ENCODE peak calls at places on chromosomes 12 and 14, in five cellular contexts. One of them, this sample, is unnamed.

GRCh38 chr14:97788364-97788763 is 991.2 kb downstream of the VRK1 start:
- DNase-seq in IMR-90: no peak
- DNase-seq in CD8-positive, alpha-beta T cell: no peak
- DNase-seq in neural crest cell: no peak
- DNase-seq in GM06990: no peak
- DNase-seq in this sample: no peak

GRCh38 chr14:67420102-67420739 is 8.3 kb upstream of the PLEK2 start:
- DNase-seq in IMR-90: no peak
- DNase-seq in CD8-positive, alpha-beta T cell: no peak
- DNase-seq in neural crest cell: no peak
- DNase-seq in GM06990: no peak
- DNase-seq in this sample: no peak

GRCh38 chr14:69612014-69612758 is 790 bp downstream of the SUSD6 start:
- DNase-seq in IMR-90: peak; percentile 23
- DNase-seq in CD8-positive, alpha-beta T cell: peak; percentile 26
- DNase-seq in neural crest cell: no peak
- DNase-seq in GM06990: peak; percentile 68
- DNase-seq in this sample: no peak

GRCh38 chr14:102370305-102370809 is 7.6 kb downstream of the TECPR2 start:
- DNase-seq in IMR-90: peak; percentile 13
- DNase-seq in CD8-positive, alpha-beta T cell: no peak
- DNase-seq in neural crest cell: no peak
- DNase-seq in GM06990: peak; percentile 38
- DNase-seq in this sample: no peak

GRCh38 chr14:36805116-36805515 is 143.5 kb downstream of the PAX9 start:
- DNase-seq in IMR-90: no peak
- DNase-seq in CD8-positive, alpha-beta T cell: no peak
- DNase-seq in neural crest cell: no peak
- DNase-seq in GM06990: no peak
- DNase-seq in this sample: no peak

GRCh38 chr14:69789118-69789640 is 7.9 kb downstream of the SLC10A1 start:
- DNase-seq in IMR-90: no peak
- DNase-seq in CD8-positive, alpha-beta T cell: no peak
- DNase-seq in neural crest cell: no peak
- DNase-seq in GM06990: no peak
- DNase-seq in this sample: no peak

GRCh38 chr14:20501346-20501745 is 4.0 kb upstream of the RNASE10 start:
- DNase-seq in IMR-90: peak; percentile 25
- DNase-seq in CD8-positive, alpha-beta T cell: no peak
- DNase-seq in neural crest cell: no peak
- DNase-seq in GM06990: no peak
- DNase-seq in this sample: no peak

GRCh38 chr14:79018846-79019245 is 848.7 kb downstream of the NRXN3 start:
- DNase-seq in IMR-90: peak; percentile 82
- DNase-seq in CD8-positive, alpha-beta T cell: no peak
- DNase-seq in neural crest cell: no peak
- DNase-seq in GM06990: no peak
- DNase-seq in this sample: no peak

GRCh38 chr14:86510503-86510902 is 980.6 kb downstream of the FLRT2 start:
- DNase-seq in IMR-90: peak; percentile 3
- DNase-seq in CD8-positive, alpha-beta T cell: no peak
- DNase-seq in neural crest cell: no peak
- DNase-seq in GM06990: no peak
- DNase-seq in this sample: no peak

GRCh38 chr12:97385121-97385520 is 77.5 kb upstream of the RMST start:
- DNase-seq in IMR-90: no peak
- DNase-seq in CD8-positive, alpha-beta T cell: no peak
- DNase-seq in neural crest cell: no peak
- DNase-seq in GM06990: no peak
- DNase-seq in this sample: no peak

GRCh38 chr12:100860611-100861010 is 66.0 kb downstream of the ANO4 start:
- DNase-seq in IMR-90: no peak
- DNase-seq in CD8-positive, alpha-beta T cell: no peak
- DNase-seq in neural crest cell: no peak
- DNase-seq in GM06990: no peak
- DNase-seq in this sample: no peak

GRCh38 chr12:11584213-11584855 is 65.1 kb upstream of the ETV6 start:
- DNase-seq in IMR-90: no peak
- DNase-seq in CD8-positive, alpha-beta T cell: no peak
- DNase-seq in neural crest cell: no peak
- DNase-seq in GM06990: no peak
- DNase-seq in this sample: no peak

GRCh38 chr12:83514372-83514771 is 827.7 kb downstream of the TMTC2 start:
- DNase-seq in IMR-90: no peak
- DNase-seq in CD8-positive, alpha-beta T cell: no peak
- DNase-seq in neural crest cell: no peak
- DNase-seq in GM06990: no peak
- DNase-seq in this sample: no peak

GRCh38 chr12:85445060-85445938 is 165.3 kb downstream of the ALX1 start:
- DNase-seq in IMR-90: no peak
- DNase-seq in CD8-positive, alpha-beta T cell: no peak
- DNase-seq in neural crest cell: no peak
- DNase-seq in GM06990: no peak
- DNase-seq in this sample: no peak

GRCh38 chr12:94148841-94149780 is 734 bp downstream of the PLXNC1 start:
- DNase-seq in IMR-90: peak; percentile 23
- DNase-seq in CD8-positive, alpha-beta T cell: peak; percentile 11
- DNase-seq in neural crest cell: no peak
- DNase-seq in GM06990: peak; percentile 88
- DNase-seq in this sample: peak; percentile 47

GRCh38 chr12:119711693-119712092 is 43.8 kb downstream of the PRKAB1 start:
- DNase-seq in IMR-90: no peak
- DNase-seq in CD8-positive, alpha-beta T cell: no peak
- DNase-seq in neural crest cell: no peak
- DNase-seq in GM06990: no peak
- DNase-seq in this sample: no peak

GRCh38 chr12:43362910-43363694 is 188.9 kb downstream of the ADAMTS20 start:
- DNase-seq in IMR-90: peak; percentile 16
- DNase-seq in CD8-positive, alpha-beta T cell: no peak
- DNase-seq in neural crest cell: no peak
- DNase-seq in GM06990: no peak
- DNase-seq in this sample: no peak

GRCh38 chr14:31880935-31881334 is 196.2 kb upstream of the ARHGAP5 start:
- DNase-seq in IMR-90: peak; percentile 90
- DNase-seq in CD8-positive, alpha-beta T cell: no peak
- DNase-seq in neural crest cell: no peak
- DNase-seq in GM06990: no peak
- DNase-seq in this sample: no peak

GRCh38 chr14:28613526-28613925 is 153.1 kb upstream of the FOXG1 start:
- DNase-seq in IMR-90: no peak
- DNase-seq in CD8-positive, alpha-beta T cell: no peak
- DNase-seq in neural crest cell: no peak
- DNase-seq in GM06990: no peak
- DNase-seq in this sample: no peak

GRCh38 chr14:102223682-102224081 is 81.3 kb downstream of the MOK start:
- DNase-seq in IMR-90: no peak
- DNase-seq in CD8-positive, alpha-beta T cell: no peak
- DNase-seq in neural crest cell: no peak
- DNase-seq in GM06990: no peak
- DNase-seq in this sample: no peak

GRCh38 chr14:69818760-69819191 is 21.7 kb upstream of the SLC10A1 start:
- DNase-seq in IMR-90: peak; percentile 60
- DNase-seq in CD8-positive, alpha-beta T cell: peak; percentile 19
- DNase-seq in neural crest cell: peak; percentile 84
- DNase-seq in GM06990: peak; percentile 43
- DNase-seq in this sample: peak; percentile 44

GRCh38 chr14:37988472-37988871 is 219.2 kb upstream of the SSTR1 start:
- DNase-seq in IMR-90: peak; percentile 28
- DNase-seq in CD8-positive, alpha-beta T cell: no peak
- DNase-seq in neural crest cell: no peak
- DNase-seq in GM06990: no peak
- DNase-seq in this sample: no peak

GRCh38 chr14:37994846-37995372 is 212.8 kb upstream of the SSTR1 start:
- DNase-seq in IMR-90: no peak
- DNase-seq in CD8-positive, alpha-beta T cell: no peak
- DNase-seq in neural crest cell: no peak
- DNase-seq in GM06990: no peak
- DNase-seq in this sample: no peak

GRCh38 chr14:37991027-37991426 is 216.7 kb upstream of the SSTR1 start:
- DNase-seq in IMR-90: no peak
- DNase-seq in CD8-positive, alpha-beta T cell: no peak
- DNase-seq in neural crest cell: no peak
- DNase-seq in GM06990: no peak
- DNase-seq in this sample: no peak

DNA sequence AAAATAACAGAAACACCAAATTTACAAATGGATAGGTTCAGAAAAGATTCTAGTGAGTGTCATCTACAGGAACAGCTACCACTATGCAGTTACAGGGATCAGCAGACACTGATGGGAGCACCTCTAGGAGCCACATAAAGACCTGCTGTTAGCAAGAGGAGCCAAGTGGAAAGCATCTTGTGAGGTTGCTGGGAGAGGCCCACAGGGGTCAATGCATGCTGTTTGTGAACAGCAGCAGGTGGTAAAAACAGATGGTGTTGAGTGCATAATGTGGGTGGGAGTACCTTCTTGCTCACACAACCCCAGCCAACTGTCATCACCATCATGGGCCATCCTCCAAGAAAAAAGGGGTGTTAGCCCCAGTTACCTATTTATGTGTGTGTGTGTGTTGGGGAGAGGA is 215.2 kb upstream of the SSTR1 start:
- DNase-seq in IMR-90: no peak
- DNase-seq in CD8-positive, alpha-beta T cell: no peak
- DNase-seq in neural crest cell: no peak
- DNase-seq in GM06990: no peak
- DNase-seq in this sample: no peak
- TF ChIP-seq CTCF in IMR-90: no peak
- TF ChIP-seq CTCF in CD8-positive, alpha-beta T cell: no peak
- TF ChIP-seq CTCF in neural crest cell: no peak
- TF ChIP-seq CTCF in GM06990: no peak
- TF ChIP-seq CTCF in this sample: no peak

GRCh38 chr12:14362347-14362746 is 3.1 kb upstream of the ATF7IP start:
- DNase-seq in IMR-90: no peak
- DNase-seq in CD8-positive, alpha-beta T cell: no peak
- DNase-seq in neural crest cell: no peak
- DNase-seq in GM06990: peak; percentile 44
- DNase-seq in this sample: no peak

GRCh38 chr12:14367097-14367661 is 1.7 kb downstream of the ATF7IP start:
- DNase-seq in IMR-90: peak; percentile 32
- DNase-seq in CD8-positive, alpha-beta T cell: no peak
- DNase-seq in neural crest cell: no peak
- DNase-seq in GM06990: peak; percentile 71
- DNase-seq in this sample: no peak

GRCh38 chr12:14366211-14366762 is 805 bp downstream of the ATF7IP start:
- DNase-seq in IMR-90: peak; percentile 40
- DNase-seq in CD8-positive, alpha-beta T cell: no peak
- DNase-seq in neural crest cell: no peak
- DNase-seq in GM06990: no peak
- DNase-seq in this sample: no peak

GRCh38 chr12:14364583-14365271 is 755 bp upstream of the ATF7IP start:
- DNase-seq in IMR-90: no peak
- DNase-seq in CD8-positive, alpha-beta T cell: no peak
- DNase-seq in neural crest cell: no peak
- DNase-seq in GM06990: no peak
- DNase-seq in this sample: no peak

DNA sequence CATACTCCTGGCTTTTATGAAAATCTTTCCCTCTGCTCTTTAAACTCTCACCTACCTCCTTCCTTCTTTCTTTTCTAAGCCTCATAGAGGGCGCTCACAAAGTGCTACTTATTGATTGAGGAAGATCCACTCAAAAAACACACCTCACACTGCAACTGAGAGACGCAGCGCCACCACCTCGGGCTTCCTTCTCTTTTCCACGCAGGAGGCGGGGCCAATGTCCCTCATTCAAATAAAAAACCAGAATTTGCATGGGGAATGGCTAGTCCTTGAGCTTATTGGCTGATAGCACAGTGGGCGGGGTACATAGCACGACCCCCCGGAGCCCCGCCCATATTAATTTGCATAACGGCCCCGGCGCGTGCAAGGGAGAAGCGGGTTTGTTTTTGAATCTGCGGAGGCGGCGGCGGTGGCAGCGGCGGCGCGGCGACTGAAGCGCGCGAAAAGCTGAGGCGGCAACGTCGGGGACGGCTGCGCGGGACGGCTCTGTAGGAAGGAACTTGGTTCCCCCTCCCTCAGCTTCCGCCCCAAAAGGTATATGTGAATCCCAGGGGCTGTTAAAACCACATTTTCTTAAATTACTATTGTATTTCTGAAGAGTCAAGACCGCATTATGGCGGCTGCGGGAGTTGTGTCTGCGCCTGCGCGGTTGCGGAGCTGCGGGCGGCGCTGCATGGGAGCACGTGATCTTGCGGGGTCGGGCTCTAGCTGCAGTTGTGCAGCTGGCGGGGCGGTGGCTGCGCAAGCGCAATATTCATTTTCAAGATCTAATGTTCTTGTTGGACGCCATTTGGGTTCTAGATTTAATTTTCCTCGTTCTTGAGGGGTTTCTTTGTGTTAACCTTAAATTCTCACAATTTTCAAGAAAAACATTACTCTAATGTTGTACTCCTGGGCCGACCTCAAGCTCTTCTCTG is at the start of gene ATF7IP:
- DNase-seq in IMR-90: peak; percentile 96
- DNase-seq in CD8-positive, alpha-beta T cell: peak; percentile 93
- DNase-seq in neural crest cell: peak; percentile 84
- DNase-seq in GM06990: peak; percentile 95
- DNase-seq in this sample: no peak
- TF ChIP-seq CTCF in IMR-90: peak; percentile 35
- TF ChIP-seq CTCF in CD8-positive, alpha-beta T cell: no peak
- TF ChIP-seq CTCF in neural crest cell: peak; percentile 61
- TF ChIP-seq CTCF in GM06990: peak; percentile 53
- TF ChIP-seq CTCF in this sample: peak; percentile 28

DNA sequence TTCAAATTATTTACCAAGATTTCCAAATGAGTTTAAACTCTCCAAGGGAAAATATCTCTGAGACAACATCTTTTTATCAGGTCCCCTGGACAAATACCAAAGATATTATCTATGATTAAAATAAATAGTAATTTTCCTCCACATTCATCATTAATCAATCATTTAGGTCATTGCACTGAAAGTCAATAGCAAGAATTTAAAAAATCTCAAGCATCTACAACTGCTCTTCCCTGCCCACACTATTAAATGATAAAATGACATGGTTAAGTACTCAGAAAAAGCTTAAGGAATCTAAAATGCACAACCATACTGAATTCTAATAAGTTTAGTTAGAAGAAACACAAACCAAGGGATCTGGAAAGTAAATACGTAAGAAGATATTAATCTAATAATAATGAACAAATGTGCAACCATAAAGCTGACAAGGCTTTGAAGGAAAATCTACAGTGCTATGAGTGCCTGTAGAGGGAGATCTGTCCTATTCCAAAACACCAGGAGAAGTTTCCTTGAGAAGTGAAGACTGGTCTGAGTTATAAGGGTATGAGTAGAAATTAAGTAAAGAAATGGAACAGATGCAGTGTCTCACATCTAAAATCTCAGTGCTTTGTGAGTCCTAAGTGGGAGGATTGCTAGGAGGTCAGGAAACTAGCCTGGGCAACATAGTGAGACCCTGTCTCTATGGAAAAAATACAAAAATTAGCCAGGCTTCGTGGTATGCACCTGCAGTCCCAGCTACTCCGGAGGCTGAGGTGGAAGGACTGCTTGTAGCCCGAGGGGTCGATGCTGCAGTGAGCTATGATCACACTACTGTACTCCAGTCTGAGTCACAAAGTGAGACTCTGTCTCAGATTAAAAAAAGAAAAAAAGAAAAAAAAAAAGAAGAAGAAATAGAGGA is 19.2 kb downstream of the INTS13 start:
- DNase-seq in IMR-90: peak; percentile 7
- DNase-seq in CD8-positive, alpha-beta T cell: no peak
- DNase-seq in neural crest cell: peak; percentile 4
- DNase-seq in GM06990: no peak
- DNase-seq in this sample: no peak
- TF ChIP-seq CTCF in IMR-90: peak; percentile 29
- TF ChIP-seq CTCF in CD8-positive, alpha-beta T cell: no peak
- TF ChIP-seq CTCF in neural crest cell: no peak
- TF ChIP-seq CTCF in GM06990: no peak
- TF ChIP-seq CTCF in this sample: no peak

GRCh38 chr12:107895966-107896365 is 121.5 kb downstream of the ASCL4 start:
- DNase-seq in IMR-90: no peak
- DNase-seq in CD8-positive, alpha-beta T cell: no peak
- DNase-seq in neural crest cell: no peak
- DNase-seq in GM06990: no peak
- DNase-seq in this sample: no peak
- TF ChIP-seq CTCF in IMR-90: no peak
- TF ChIP-seq CTCF in CD8-positive, alpha-beta T cell: no peak
- TF ChIP-seq CTCF in neural crest cell: no peak
- TF ChIP-seq CTCF in GM06990: no peak
- TF ChIP-seq CTCF in this sample: no peak

This sample was measured in D721Med.